ENCODE peak calls at places on chromosomes 13 and 19, in four cellular contexts. Y is WTC11, X is stomach, J is lower lobe of right lung. S is an unnamed sample.

GRCh38 chr13:114140909-114141255 is 8.5 kb upstream of the RASA3 start:
- DNase-seq in Y (peak), X (no peak), J (no peak), S (no peak)

GRCh38 chr19:40110570-40110969 is 19.8 kb upstream of the ZNF780A start:
- DNase-seq in Y (no peak), X (no peak), J (no peak), S (no peak)

GRCh38 chr19:45179063-45179847 is 671 bp downstream of the BLOC1S3 start:
- DNase-seq in Y (no peak), X (peak), J (peak), S (no peak)

GRCh38 chr13:66972659-66973058 is 257.5 kb downstream of the PCDH9 start:
- DNase-seq in Y (no peak), X (no peak), J (no peak), S (no peak)

GRCh38 chr19:18193388-18194207 is 580 bp downstream of the MPV17L2 start:
- DNase-seq in Y (no peak), X (no peak), J (no peak), S (no peak)

GRCh38 chr13:64749301-64749700 is 2480.8 kb downstream of the PCDH9 start:
- DNase-seq in Y (no peak), X (no peak), J (no peak), S (no peak)

GRCh38 chr19:6232567-6232966 is 47.2 kb downstream of the MLLT1 start:
- DNase-seq in Y (no peak), X (no peak), J (no peak), S (no peak)

GRCh38 chr13:110759710-110760109 is 46.2 kb downstream of the ING1 start:
- DNase-seq in Y (no peak), X (no peak), J (no peak), S (no peak)

GRCh38 chr19:40159744-40160143 is 31.5 kb upstream of the MAP3K10 start:
- DNase-seq in Y (no peak), X (no peak), J (no peak), S (no peak)

GRCh38 chr19:5240011-5240410 is 100.6 kb downstream of the PTPRS start:
- DNase-seq in Y (no peak), X (no peak), J (peak), S (no peak)

GRCh38 chr19:4583961-4584669 is 24.6 kb upstream of the SEMA6B start:
- DNase-seq in Y (peak), X (no peak), J (no peak), S (peak)

GRCh38 chr19:50427997-50428425 is 4.7 kb upstream of the MYBPC2 start:
- DNase-seq in Y (peak), X (peak), J (peak), S (peak)

GRCh38 chr19:28519950-28520861 is 692.7 kb downstream of the UQCRFS1 start:
- DNase-seq in Y (no peak), X (no peak), J (no peak), S (no peak)

GRCh38 chr13:27847669-27848068 is 55.4 kb downstream of the GSX1 start:
- DNase-seq in Y (no peak), X (no peak), J (no peak), S (no peak)

GRCh38 chr13:106418556-106418955 is 116.9 kb downstream of the EFNB2 start:
- DNase-seq in Y (no peak), X (no peak), J (no peak), S (no peak)

GRCh38 chr13:20401958-20402856 is 123.5 kb downstream of the CRYL1 start:
- DNase-seq in Y (no peak), X (peak), J (no peak), S (no peak)

GRCh38 chr19:3239367-3239766 is 14.9 kb downstream of the CELF5 start:
- DNase-seq in Y (no peak), X (no peak), J (no peak), S (no peak)

GRCh38 chr13:37106642-37107041 is 1.2 kb upstream of the CSNK1A1L start:
- DNase-seq in Y (no peak), X (no peak), J (no peak), S (no peak)

GRCh38 chr13:33789757-33790156 is 28.2 kb upstream of the RFC3 start:
- DNase-seq in Y (no peak), X (no peak), J (no peak), S (no peak)

GRCh38 chr19:41449079-41449864 is 6.3 kb downstream of the ERICH4 start:
- DNase-seq in Y (peak), X (peak), J (peak), S (peak)

GRCh38 chr19:14495678-14496028 is 274 bp downstream of the GIPC1 start:
- DNase-seq in Y (no peak), X (no peak), J (no peak), S (no peak)

GRCh38 chr13:24004971-24005370 is 107.7 kb upstream of the C1QTNF9B start:
- DNase-seq in Y (no peak), X (no peak), J (no peak), S (no peak)

GRCh38 chr19:50669319-50670101 is 20.3 kb downstream of the C19orf81 start:
- DNase-seq in Y (no peak), X (peak), J (no peak), S (no peak)

GRCh38 chr19:2663920-2664571 is 38.4 kb downstream of the GNG7 start:
- DNase-seq in Y (no peak), X (peak), J (no peak), S (no peak)

GRCh38 chr13:36965767-36966166 is 33.4 kb downstream of the ALG5 start:
- DNase-seq in Y (no peak), X (no peak), J (no peak), S (no peak)

GRCh38 chr19:43555185-43555770 is 20.0 kb downstream of the XRCC1 start:
- DNase-seq in Y (peak), X (peak), J (peak), S (peak)

GRCh38 chr19:10567696-10568443 is 909 bp downstream of the CDKN2D start:
- DNase-seq in Y (no peak), X (no peak), J (no peak), S (no peak)

GRCh38 chr13:114313061-114313860 is 1.0 kb upstream of the CHAMP1 start:
- DNase-seq in Y (no peak), X (no peak), J (no peak), S (no peak)

GRCh38 chr13:60756306-60756705 is 359.3 kb downstream of the TDRD3 start:
- DNase-seq in Y (no peak), X (no peak), J (no peak), S (no peak)

S was measured in H9.